ENCODE peak calls at places on chromosomes 13 and 19, in five cellular contexts. J is NB4, N is adrenal gland, Z is breast epithelium, K is stomach. V is an unnamed sample.

GRCh38 chr19:18898533-18899408 is 2.8 kb upstream of the CERS1 start:
- DNase-seq in J (no peak), N (no peak), Z (no peak), K (no peak), V (no peak)

GRCh38 chr19:49534632-49535385 is 7.0 kb downstream of the RCN3 start:
- DNase-seq in J (peak), N (no peak), Z (no peak), K (no peak), V (no peak)

GRCh38 chr13:99289674-99290337 is 17.4 kb downstream of the GPR183 start:
- DNase-seq in J (no peak), N (no peak), Z (no peak), K (no peak), V (no peak)

GRCh38 chr13:24013189-24013588 is 115.9 kb upstream of the C1QTNF9B start:
- DNase-seq in J (no peak), N (no peak), Z (no peak), K (no peak), V (no peak)

GRCh38 chr13:23069571-23069970 is 111.2 kb upstream of the SGCG start:
- DNase-seq in J (no peak), N (no peak), Z (no peak), K (no peak), V (no peak)

GRCh38 chr13:80665792-80666333 is 324.9 kb upstream of the SPRY2 start:
- DNase-seq in J (no peak), N (no peak), Z (no peak), K (no peak), V (no peak)

GRCh38 chr19:16371540-16371986 is 46.9 kb downstream of the KLF2 start:
- DNase-seq in J (peak), N (peak), Z (no peak), K (peak), V (no peak)

GRCh38 chr13:35566340-35566739 is 89.9 kb upstream of the MAB21L1 start:
- DNase-seq in J (peak), N (no peak), Z (no peak), K (no peak), V (no peak)

GRCh38 chr13:26186995-26187394 is 35.1 kb downstream of the RNF6 start:
- DNase-seq in J (no peak), N (peak), Z (no peak), K (no peak), V (no peak)

GRCh38 chr13:20431080-20431479 is 94.6 kb downstream of the CRYL1 start:
- DNase-seq in J (peak), N (no peak), Z (no peak), K (no peak), V (no peak)

GRCh38 chr19:42655748-42656147 is 61.0 kb upstream of the CEACAM8 start:
- DNase-seq in J (no peak), N (no peak), Z (peak), K (peak), V (no peak)

GRCh38 chr19:12793290-12794195 is 2.3 kb downstream of the JUNB start:
- DNase-seq in J (peak), N (peak), Z (peak), K (peak), V (peak)

GRCh38 chr19:46660008-46660517 is 919 bp downstream of the DACT3 start:
- DNase-seq in J (peak), N (no peak), Z (no peak), K (no peak), V (no peak)

GRCh38 chr19:35977446-35978222 is 17.4 kb upstream of the SDHAF1 start:
- DNase-seq in J (peak), N (no peak), Z (no peak), K (no peak), V (no peak)

GRCh38 chr19:14081797-14082674 is 3.5 kb downstream of the C19orf67 start:
- DNase-seq in J (no peak), N (no peak), Z (peak), K (peak), V (no peak)

GRCh38 chr13:43785166-43785680 is 1.5 kb downstream of the ENOX1 start:
- DNase-seq in J (no peak), N (no peak), Z (no peak), K (no peak), V (no peak)

GRCh38 chr19:18639706-18640105 is 2.9 kb downstream of the KLHL26 start:
- DNase-seq in J (no peak), N (no peak), Z (no peak), K (no peak), V (no peak)

DNA sequence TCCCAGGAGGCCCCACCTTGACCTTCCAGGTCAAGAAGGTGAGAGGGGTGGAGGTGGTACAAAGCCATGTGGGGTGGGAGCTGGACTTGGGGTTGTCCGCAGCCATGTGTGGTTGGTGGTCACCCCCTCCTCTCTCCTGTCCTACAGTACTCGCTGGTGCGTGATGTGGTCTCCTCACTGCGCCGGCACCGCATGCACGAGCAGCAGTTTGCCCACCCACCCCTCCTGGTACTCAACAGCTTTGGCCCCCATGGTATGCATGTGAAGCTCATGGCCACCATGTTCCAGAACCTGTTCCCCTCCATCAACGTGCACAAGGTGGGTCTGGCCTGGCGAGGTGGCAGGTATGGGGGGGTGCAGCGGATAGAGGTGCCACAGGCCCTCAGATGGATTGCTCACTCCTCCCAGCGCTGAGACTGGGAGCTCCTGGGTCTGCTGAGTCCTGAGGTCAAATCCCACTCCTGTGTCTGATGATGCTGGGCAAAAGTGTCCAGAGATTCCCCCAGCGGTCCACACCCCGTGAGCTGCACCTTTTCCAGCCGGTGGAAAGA is 1.7 kb downstream of the PPAN start:
- DNase-seq in J (peak), N (no peak), Z (no peak), K (no peak), V (no peak)
- TF ChIP-seq POLR2A in J (no peak), N (no peak), Z (no peak), K (no peak), V (no peak)

GRCh38 chr19:29843180-29844051 is 31.6 kb downstream of the CCNE1 start:
- DNase-seq in J (peak), N (peak), Z (no peak), K (no peak), V (no peak)

GRCh38 chr19:29842471-29843179 is 30.8 kb downstream of the CCNE1 start:
- DNase-seq in J (peak), N (peak), Z (no peak), K (no peak), V (no peak)

GRCh38 chr19:29845576-29846176 is 33.9 kb downstream of the CCNE1 start:
- DNase-seq in J (peak), N (peak), Z (no peak), K (no peak), V (peak)

GRCh38 chr19:29841559-29842367 is 30.0 kb downstream of the CCNE1 start:
- DNase-seq in J (no peak), N (peak), Z (no peak), K (no peak), V (peak)

DNA sequence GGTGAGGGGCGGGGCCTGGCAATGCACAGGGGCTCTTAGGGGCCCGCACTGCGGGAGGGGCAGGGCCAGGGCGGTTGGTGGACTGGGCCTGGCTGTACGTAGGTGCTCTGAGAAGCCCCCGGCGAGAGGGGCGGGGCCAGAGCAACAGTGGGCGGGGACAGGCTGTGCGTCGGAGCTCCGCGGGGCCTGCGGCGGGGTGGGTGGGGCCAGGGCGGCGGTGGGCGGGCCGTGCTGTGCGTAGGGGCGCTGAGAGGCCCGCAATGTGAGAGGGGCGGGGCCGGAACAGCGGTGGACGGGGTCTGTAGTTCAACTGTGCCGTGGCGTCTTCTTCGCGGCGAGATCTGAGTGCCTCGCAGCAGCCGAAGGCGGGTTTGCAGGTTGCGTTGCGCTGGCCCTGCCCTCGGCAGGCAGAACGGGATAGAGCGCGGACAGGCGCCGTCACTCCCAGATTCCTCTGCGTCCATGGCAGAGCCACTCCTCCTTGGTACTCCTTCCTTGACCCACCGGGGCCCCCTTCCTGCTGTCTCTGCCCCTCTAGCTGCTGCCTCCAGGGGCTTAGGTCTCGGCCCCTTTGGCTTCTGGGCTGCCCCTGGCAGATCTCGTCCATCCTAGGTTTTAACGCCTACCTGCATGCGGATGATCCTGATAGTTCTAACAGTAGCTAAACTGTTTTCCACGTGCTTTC is 33.2 kb downstream of the CCNE1 start:
- DNase-seq in J (peak), N (peak), Z (peak), K (peak), V (peak)
- TF ChIP-seq POLR2A in J (peak), N (no peak), Z (no peak), K (no peak), V (peak)

GRCh38 chr19:3607398-3608078 is 863 bp upstream of the TBXA2R start:
- DNase-seq in J (peak), N (peak), Z (no peak), K (no peak), V (peak)

GRCh38 chr19:3606174-3606689 is 443 bp downstream of the TBXA2R start:
- DNase-seq in J (no peak), N (peak), Z (peak), K (peak), V (peak)

GRCh38 chr19:3608079-3608641 is 1.5 kb upstream of the TBXA2R start:
- DNase-seq in J (peak), N (no peak), Z (no peak), K (no peak), V (peak)

GRCh38 chr19:3605770-3606169 is 905 bp downstream of the TBXA2R start:
- DNase-seq in J (no peak), N (peak), Z (no peak), K (no peak), V (no peak)

DNA sequence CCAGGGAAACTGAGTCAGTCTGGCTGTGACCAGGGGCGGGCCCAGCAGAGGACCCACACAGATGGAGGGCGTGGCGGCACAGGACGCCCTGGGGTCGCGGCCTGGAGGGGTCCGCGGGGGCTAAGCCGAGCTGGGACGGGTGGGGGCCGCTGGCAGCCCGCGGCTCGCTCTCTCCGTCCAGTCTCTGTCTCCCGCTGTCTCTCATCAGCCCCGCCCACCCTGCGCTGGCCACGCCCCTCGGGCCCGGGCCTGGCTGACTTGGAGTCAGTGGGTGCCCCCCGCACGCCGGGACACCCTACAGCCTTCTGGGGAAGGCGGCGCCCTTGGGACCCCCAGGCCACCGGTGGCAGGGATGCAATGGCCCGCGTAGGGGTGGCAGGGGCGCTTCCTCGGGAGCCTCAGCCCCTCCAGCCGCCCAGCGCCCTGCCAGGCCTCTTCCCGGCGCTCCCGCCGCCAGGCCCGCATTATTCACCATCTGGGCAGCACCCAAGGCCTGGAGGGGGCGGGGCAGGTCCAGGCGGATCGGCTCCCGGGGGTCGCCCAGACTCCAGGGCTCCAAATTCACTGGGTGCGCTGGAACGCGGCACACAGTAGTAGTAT is at the start of gene TBXA2R:
- DNase-seq in J (no peak), N (peak), Z (no peak), K (peak), V (peak)
- TF ChIP-seq POLR2A in J (no peak), N (peak), Z (no peak), K (no peak), V (peak)

GRCh38 chr13:30341815-30342570 is 34.6 kb upstream of the KATNAL1 start:
- DNase-seq in J (no peak), N (peak), Z (peak), K (peak), V (peak)
- TF ChIP-seq POLR2A in J (no peak), N (no peak), Z (no peak), K (no peak), V (no peak)

GRCh38 chr13:112721198-112722104 is 31.6 kb downstream of the ATP11A start:
- DNase-seq in J (no peak), N (no peak), Z (no peak), K (no peak), V (no peak)
- TF ChIP-seq POLR2A in J (no peak), N (no peak), Z (no peak), K (no peak), V (no peak)

GRCh38 chr19:34269968-34270621 is 15.7 kb downstream of the GARRE1 start:
- DNase-seq in J (peak), N (peak), Z (no peak), K (peak), V (peak)
- TF ChIP-seq POLR2A in J (no peak), N (no peak), Z (no peak), K (no peak), V (no peak)

GRCh38 chr19:5292843-5293606 is 47.6 kb downstream of the PTPRS start:
- DNase-seq in J (peak), N (peak), Z (peak), K (peak), V (peak)
- TF ChIP-seq POLR2A in J (no peak), N (peak), Z (no peak), K (no peak), V (peak)

V was measured in H54.